ENCODE peak calls at places on chromosome 16, in nine cellular contexts. One of them, this sample, is unnamed.

GRCh38 chr16:6722786-6723185 is 609.9 kb upstream of the RBFOX1 start:
- DNase-seq in thoracic aorta: no peak
- DNase-seq in HFF-Myc: no peak
- DNase-seq in A549: no peak
- DNase-seq in lower leg skin: no peak
- DNase-seq in tibial artery: no peak
- DNase-seq in colonic mucosa: no peak
- DNase-seq in cardiac muscle cell: no peak
- DNase-seq in choroid plexus epithelial cell: no peak
- DNase-seq in this sample: no peak

GRCh38 chr16:31404353-31405064 is 11.4 kb downstream of the ITGAD start:
- DNase-seq in HFF-Myc: no peak
- DNase-seq in lower leg skin: no peak
- DNase-seq in colonic mucosa: no peak
- DNase-seq in choroid plexus epithelial cell: peak; percentile 30
- DNase-seq in A549: peak; percentile 81
- DNase-seq in tibial artery: no peak
- DNase-seq in thoracic aorta: no peak
- DNase-seq in cardiac muscle cell: peak; percentile 57
- DNase-seq in this sample: peak; percentile 42

GRCh38 chr16:84044108-84044488 is 1.5 kb upstream of the SLC38A8 start:
- DNase-seq in cardiac muscle cell: peak; percentile 32
- DNase-seq in tibial artery: no peak
- DNase-seq in lower leg skin: no peak
- DNase-seq in A549: peak; percentile 53
- DNase-seq in thoracic aorta: no peak
- DNase-seq in choroid plexus epithelial cell: peak; percentile 47
- DNase-seq in HFF-Myc: no peak
- DNase-seq in colonic mucosa: no peak
- DNase-seq in this sample: no peak

GRCh38 chr16:66933776-66934137 is 445 bp downstream of the CIAO2B start:
- DNase-seq in lower leg skin: no peak
- DNase-seq in thoracic aorta: no peak
- DNase-seq in tibial artery: no peak
- DNase-seq in HFF-Myc: no peak
- DNase-seq in colonic mucosa: no peak
- DNase-seq in cardiac muscle cell: no peak
- DNase-seq in choroid plexus epithelial cell: no peak
- DNase-seq in A549: no peak
- DNase-seq in this sample: no peak

GRCh38 chr16:27156531-27156930 is 46.8 kb upstream of the KDM8 start:
- DNase-seq in colonic mucosa: no peak
- DNase-seq in A549: no peak
- DNase-seq in tibial artery: no peak
- DNase-seq in choroid plexus epithelial cell: no peak
- DNase-seq in lower leg skin: no peak
- DNase-seq in HFF-Myc: no peak
- DNase-seq in thoracic aorta: no peak
- DNase-seq in cardiac muscle cell: no peak
- DNase-seq in this sample: no peak

GRCh38 chr16:28218109-28218508 is 6.3 kb upstream of the XPO6 start:
- DNase-seq in colonic mucosa: peak; percentile 35
- DNase-seq in cardiac muscle cell: peak; percentile 76
- DNase-seq in choroid plexus epithelial cell: peak; percentile 78
- DNase-seq in A549: peak; percentile 49
- DNase-seq in HFF-Myc: no peak
- DNase-seq in tibial artery: no peak
- DNase-seq in thoracic aorta: no peak
- DNase-seq in lower leg skin: no peak
- DNase-seq in this sample: no peak

GRCh38 chr16:77660311-77660710 is 62.0 kb upstream of the NUDT7 start:
- DNase-seq in cardiac muscle cell: peak; percentile 61
- DNase-seq in HFF-Myc: no peak
- DNase-seq in A549: peak; percentile 36
- DNase-seq in tibial artery: no peak
- DNase-seq in lower leg skin: no peak
- DNase-seq in thoracic aorta: no peak
- DNase-seq in choroid plexus epithelial cell: peak; percentile 85
- DNase-seq in colonic mucosa: no peak
- DNase-seq in this sample: peak; percentile 6

GRCh38 chr16:67917852-67918236 is 13.8 kb downstream of the CTRL start:
- DNase-seq in HFF-Myc: peak; percentile 40
- DNase-seq in tibial artery: no peak
- DNase-seq in cardiac muscle cell: no peak
- DNase-seq in A549: peak; percentile 62
- DNase-seq in colonic mucosa: no peak
- DNase-seq in thoracic aorta: no peak
- DNase-seq in lower leg skin: no peak
- DNase-seq in choroid plexus epithelial cell: peak; percentile 76
- DNase-seq in this sample: no peak

GRCh38 chr16:10081201-10081940 is 100.9 kb downstream of the GRIN2A start:
- DNase-seq in tibial artery: no peak
- DNase-seq in colonic mucosa: no peak
- DNase-seq in HFF-Myc: no peak
- DNase-seq in lower leg skin: no peak
- DNase-seq in choroid plexus epithelial cell: no peak
- DNase-seq in cardiac muscle cell: no peak
- DNase-seq in thoracic aorta: no peak
- DNase-seq in A549: no peak
- DNase-seq in this sample: no peak

GRCh38 chr16:649646-650045 is 481 bp downstream of the WDR90 start:
- DNase-seq in choroid plexus epithelial cell: no peak
- DNase-seq in lower leg skin: no peak
- DNase-seq in colonic mucosa: no peak
- DNase-seq in thoracic aorta: no peak
- DNase-seq in cardiac muscle cell: no peak
- DNase-seq in HFF-Myc: no peak
- DNase-seq in A549: no peak
- DNase-seq in tibial artery: no peak
- DNase-seq in this sample: no peak

GRCh38 chr16:635573-636205 is 416 bp downstream of the METTL26 start:
- DNase-seq in lower leg skin: no peak
- DNase-seq in tibial artery: no peak
- DNase-seq in cardiac muscle cell: no peak
- DNase-seq in choroid plexus epithelial cell: no peak
- DNase-seq in A549: no peak
- DNase-seq in HFF-Myc: no peak
- DNase-seq in thoracic aorta: no peak
- DNase-seq in colonic mucosa: no peak
- DNase-seq in this sample: no peak

GRCh38 chr16:46729326-46729995 is 18.7 kb downstream of the MYLK3 start:
- DNase-seq in choroid plexus epithelial cell: no peak
- DNase-seq in colonic mucosa: no peak
- DNase-seq in lower leg skin: no peak
- DNase-seq in A549: no peak
- DNase-seq in thoracic aorta: no peak
- DNase-seq in cardiac muscle cell: no peak
- DNase-seq in tibial artery: no peak
- DNase-seq in HFF-Myc: no peak
- DNase-seq in this sample: no peak

DNA sequence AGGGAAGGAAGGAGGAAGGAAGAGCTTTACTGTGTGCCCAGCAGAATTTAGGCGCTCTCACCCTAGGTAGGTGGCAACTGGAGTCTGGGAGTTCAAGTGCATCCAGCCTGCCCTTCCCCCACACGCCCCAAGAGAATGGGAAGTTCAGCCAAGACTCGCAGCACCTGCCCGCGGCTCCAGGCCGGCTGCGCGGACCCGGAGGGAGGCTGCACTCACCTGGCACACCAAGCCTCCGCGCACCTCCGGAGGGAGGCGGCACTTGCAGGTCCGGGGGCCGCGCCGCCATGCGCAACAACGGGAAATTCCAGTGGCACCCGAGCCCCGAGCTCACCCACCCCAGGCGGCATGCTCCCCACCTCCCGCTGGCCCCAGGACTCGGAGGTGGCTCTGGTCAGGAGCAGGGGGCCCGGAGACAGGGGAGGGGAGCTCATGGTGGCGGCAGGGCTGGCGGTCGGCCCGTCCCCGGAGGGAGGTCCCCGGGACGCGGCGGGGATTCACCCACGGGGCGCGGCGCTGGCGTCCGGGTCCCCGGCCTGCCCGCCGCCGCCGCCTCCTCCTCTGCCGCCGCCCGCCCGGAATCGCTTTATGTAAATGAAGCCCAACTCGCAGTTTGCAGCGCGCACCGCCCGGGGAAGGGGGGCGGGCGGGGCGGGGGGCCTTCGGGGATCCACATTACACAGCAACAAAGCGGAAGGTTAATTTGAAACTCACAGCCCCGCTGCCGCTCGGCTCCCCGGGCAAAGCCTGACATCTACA is at the start of gene ZFHX3:
- DNase-seq in thoracic aorta: no peak
- DNase-seq in colonic mucosa: peak; percentile 83
- DNase-seq in HFF-Myc: no peak
- DNase-seq in lower leg skin: peak; percentile 76
- DNase-seq in A549: peak; percentile 73
- DNase-seq in tibial artery: peak; percentile 89
- DNase-seq in choroid plexus epithelial cell: peak; percentile 55
- DNase-seq in cardiac muscle cell: peak; percentile 65
- DNase-seq in this sample: peak; percentile 85
- TF ChIP-seq CTCF in thoracic aorta: no peak
- TF ChIP-seq CTCF in colonic mucosa: no peak
- TF ChIP-seq CTCF in HFF-Myc: no peak
- TF ChIP-seq CTCF in lower leg skin: no peak
- TF ChIP-seq CTCF in A549: peak; percentile 25
- TF ChIP-seq CTCF in tibial artery: no peak
- TF ChIP-seq CTCF in choroid plexus epithelial cell: peak; percentile 25
- TF ChIP-seq CTCF in cardiac muscle cell: no peak
- TF ChIP-seq CTCF in this sample: peak; percentile 36

GRCh38 chr16:49282690-49283375 is 1.2 kb upstream of the CBLN1 start:
- DNase-seq in thoracic aorta: no peak
- DNase-seq in cardiac muscle cell: no peak
- DNase-seq in A549: no peak
- DNase-seq in choroid plexus epithelial cell: no peak
- DNase-seq in tibial artery: no peak
- DNase-seq in colonic mucosa: peak; percentile 35
- DNase-seq in lower leg skin: no peak
- DNase-seq in HFF-Myc: no peak
- DNase-seq in this sample: no peak
- H3K4me3 ChIP-seq in thoracic aorta: peak overlapping the region; percentile 43
- H3K4me3 ChIP-seq in cardiac muscle cell: peak overlapping the region; percentile 59
- H3K4me3 ChIP-seq in A549: peak overlapping the region; percentile 57
- H3K4me3 ChIP-seq in choroid plexus epithelial cell: no peak overlapping the region
- H3K4me3 ChIP-seq in tibial artery: peak overlapping the region; percentile 29
- H3K4me3 ChIP-seq in colonic mucosa: peak overlapping the region; percentile 44
- H3K4me3 ChIP-seq in lower leg skin: no peak overlapping the region
- H3K4me3 ChIP-seq in HFF-Myc: no peak overlapping the region
- H3K4me3 ChIP-seq in this sample: no peak overlapping the region

DNA sequence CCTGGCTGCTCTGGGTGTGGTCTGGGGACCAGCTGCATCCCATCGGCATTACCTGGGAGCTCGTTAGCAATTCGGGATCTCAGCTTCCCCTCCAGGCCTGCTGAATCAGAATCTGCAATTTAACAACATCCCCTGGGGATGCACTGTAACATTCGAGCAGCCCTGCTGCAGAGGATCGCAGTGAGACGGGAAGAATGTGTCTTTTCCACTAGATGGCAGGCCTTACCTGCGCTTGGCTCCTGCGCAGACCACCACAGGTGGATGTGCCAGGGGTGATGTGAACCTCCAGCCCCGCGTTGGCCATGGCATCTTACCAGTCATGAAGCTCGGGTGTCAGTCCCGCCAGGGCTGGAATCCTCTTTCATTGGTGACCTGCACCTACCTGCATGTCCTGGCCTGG is 209.9 kb downstream of the PRKCB start:
- DNase-seq in colonic mucosa: no peak
- DNase-seq in thoracic aorta: no peak
- DNase-seq in lower leg skin: no peak
- DNase-seq in A549: peak; percentile 22
- DNase-seq in choroid plexus epithelial cell: peak; percentile 1
- DNase-seq in cardiac muscle cell: no peak
- DNase-seq in HFF-Myc: no peak
- DNase-seq in tibial artery: no peak
- DNase-seq in this sample: no peak
- TF ChIP-seq CTCF in colonic mucosa: no peak
- TF ChIP-seq CTCF in thoracic aorta: no peak
- TF ChIP-seq CTCF in lower leg skin: no peak
- TF ChIP-seq CTCF in A549: peak; percentile 59
- TF ChIP-seq CTCF in choroid plexus epithelial cell: peak; percentile 32
- TF ChIP-seq CTCF in cardiac muscle cell: peak; percentile 7
- TF ChIP-seq CTCF in HFF-Myc: no peak
- TF ChIP-seq CTCF in tibial artery: no peak
- TF ChIP-seq CTCF in this sample: peak; percentile 47

DNA sequence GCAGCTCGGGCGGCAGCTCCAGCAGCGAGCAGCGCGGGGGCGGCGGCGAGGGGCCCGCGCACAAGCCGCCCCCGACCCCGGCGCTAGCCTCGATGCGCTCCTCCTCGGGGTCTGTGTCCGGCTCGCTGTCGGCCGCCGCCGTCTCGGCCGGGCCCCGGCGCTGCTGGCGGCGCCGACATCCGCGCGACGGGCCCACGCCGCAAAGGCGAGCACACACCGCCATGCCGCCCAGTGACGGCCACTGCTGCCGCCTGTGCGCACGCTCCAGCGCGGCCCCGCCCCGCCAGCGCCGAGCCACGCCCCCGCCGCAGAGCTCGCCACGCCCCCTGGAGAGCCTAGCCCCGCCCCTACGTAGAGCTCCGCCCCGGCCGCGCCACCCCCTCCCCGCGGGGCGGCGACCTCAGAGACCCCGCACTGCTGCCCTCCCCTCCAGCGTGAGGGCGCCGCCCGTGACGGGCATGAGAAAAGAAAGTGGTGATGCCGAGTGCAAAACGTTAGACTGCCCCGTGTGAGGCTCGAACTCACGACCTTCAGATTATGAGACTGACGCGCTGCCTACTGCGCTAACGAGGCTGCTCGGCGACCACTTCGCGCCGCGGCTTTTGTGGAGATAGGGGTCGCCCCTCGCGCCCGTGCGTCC is at the start of gene FBXO31:
- DNase-seq in tibial artery: peak; percentile 91
- DNase-seq in choroid plexus epithelial cell: peak; percentile 93
- DNase-seq in thoracic aorta: peak; percentile 47
- DNase-seq in lower leg skin: peak; percentile 74
- DNase-seq in cardiac muscle cell: peak; percentile 92
- DNase-seq in HFF-Myc: peak; percentile 75
- DNase-seq in A549: peak; percentile 95
- DNase-seq in colonic mucosa: peak; percentile 89
- DNase-seq in this sample: no peak
- H3K4me3 ChIP-seq in tibial artery: peak within 1 kb of the TSS; percentile 95
- H3K4me3 ChIP-seq in choroid plexus epithelial cell: peak within 1 kb of the TSS; percentile 82
- H3K4me3 ChIP-seq in thoracic aorta: peak within 1 kb of the TSS; percentile 82
- H3K4me3 ChIP-seq in lower leg skin: peak within 1 kb of the TSS; percentile 80
- H3K4me3 ChIP-seq in cardiac muscle cell: peak within 1 kb of the TSS; percentile 83
- H3K4me3 ChIP-seq in HFF-Myc: peak within 1 kb of the TSS; percentile 74
- H3K4me3 ChIP-seq in A549: peak within 1 kb of the TSS; percentile 89
- H3K4me3 ChIP-seq in colonic mucosa: peak within 1 kb of the TSS; percentile 53
- H3K4me3 ChIP-seq in this sample: peak within 1 kb of the TSS; percentile 77

GRCh38 chr16:53546988-53547391 is 44.0 kb upstream of the AKTIP start:
- DNase-seq in cardiac muscle cell: no peak
- DNase-seq in lower leg skin: no peak
- DNase-seq in choroid plexus epithelial cell: peak; percentile 72
- DNase-seq in colonic mucosa: no peak
- DNase-seq in HFF-Myc: no peak
- DNase-seq in A549: peak; percentile 35
- DNase-seq in tibial artery: no peak
- DNase-seq in thoracic aorta: no peak
- DNase-seq in this sample: no peak
- TF ChIP-seq CTCF in cardiac muscle cell: peak; percentile 21
- TF ChIP-seq CTCF in lower leg skin: no peak
- TF ChIP-seq CTCF in choroid plexus epithelial cell: peak; percentile 46
- TF ChIP-seq CTCF in colonic mucosa: no peak
- TF ChIP-seq CTCF in HFF-Myc: peak; percentile 11
- TF ChIP-seq CTCF in A549: no peak
- TF ChIP-seq CTCF in tibial artery: no peak
- TF ChIP-seq CTCF in thoracic aorta: no peak
- TF ChIP-seq CTCF in this sample: peak; percentile 31

GRCh38 chr16:75252049-75252864 is 833 bp upstream of the BCAR1 start:
- DNase-seq in colonic mucosa: no peak
- DNase-seq in choroid plexus epithelial cell: no peak
- DNase-seq in tibial artery: peak; percentile 64
- DNase-seq in lower leg skin: no peak
- DNase-seq in thoracic aorta: no peak
- DNase-seq in HFF-Myc: no peak
- DNase-seq in A549: no peak
- DNase-seq in cardiac muscle cell: no peak
- DNase-seq in this sample: no peak
- H3K4me3 ChIP-seq in colonic mucosa: no peak overlapping the region
- H3K4me3 ChIP-seq in choroid plexus epithelial cell: peak overlapping the region; percentile 32
- H3K4me3 ChIP-seq in tibial artery: peak overlapping the region; percentile 95
- H3K4me3 ChIP-seq in lower leg skin: no peak overlapping the region
- H3K4me3 ChIP-seq in thoracic aorta: peak overlapping the region; percentile 63
- H3K4me3 ChIP-seq in HFF-Myc: peak overlapping the region; percentile 30
- H3K4me3 ChIP-seq in A549: peak overlapping the region; percentile 74
- H3K4me3 ChIP-seq in cardiac muscle cell: peak overlapping the region; percentile 7
- H3K4me3 ChIP-seq in this sample: peak overlapping the region; percentile 22